ENCODE peak calls at places on chromosome 18, in nine cellular contexts. N is AG04450, X is keratinocyte, P is NCI-H510A treated with DMSO at 0.1 percent for 48 hours, I is CMK, J is T-helper 9 cell, G is NCI-H1105, W is caudate nucleus, T is T1000. U is an unnamed sample.

GRCh38 chr18:48375150-48375790 is 33.9 kb downstream of the ZBTB7C start:
- DNase-seq in N (no peak), X (no peak), P (no peak), I (no peak), J (no peak), G (no peak), W (no peak), T (no peak), U (no peak)

GRCh38 chr18:70181015-70181414 is 24.5 kb downstream of the RTTN start:
- DNase-seq in N (peak), X (no peak), P (no peak), I (no peak), J (no peak), G (no peak), W (no peak), T (no peak), U (no peak)

GRCh38 chr18:43271593-43272432 is 5.5 kb downstream of the SYT4 start:
- DNase-seq in N (peak), X (no peak), P (peak), I (no peak), J (no peak), G (peak), W (no peak), T (peak), U (no peak)

GRCh38 chr18:8381801-8382459 is 227.3 kb upstream of the RAB12 start:
- DNase-seq in N (no peak), X (no peak), P (no peak), I (no peak), J (no peak), G (no peak), W (no peak), T (no peak), U (no peak)

GRCh38 chr18:8609711-8610441 is 639 bp downstream of the RAB12 start:
- DNase-seq in N (no peak), X (no peak), P (peak), I (no peak), J (no peak), G (no peak), W (peak), T (no peak), U (no peak)

GRCh38 chr18:55245200-55245599 is 285.9 kb upstream of the CCDC68 start:
- DNase-seq in N (no peak), X (no peak), P (no peak), I (no peak), J (no peak), G (no peak), W (no peak), T (no peak), U (no peak)

GRCh38 chr18:8462651-8463185 is 146.5 kb upstream of the RAB12 start:
- DNase-seq in N (no peak), X (no peak), P (no peak), I (no peak), J (no peak), G (no peak), W (no peak), T (no peak), U (no peak)

GRCh38 chr18:76351961-76352581 is 143.0 kb downstream of the ZNF516 start:
- DNase-seq in N (peak), X (no peak), P (peak), I (no peak), J (no peak), G (no peak), W (peak), T (peak), U (peak)

GRCh38 chr18:44937985-44938384 is 257.3 kb downstream of the SETBP1 start:
- DNase-seq in N (no peak), X (no peak), P (no peak), I (no peak), J (no peak), G (peak), W (no peak), T (no peak), U (no peak)

GRCh38 chr18:46408334-46408987 is 248.6 kb downstream of the LOXHD1 start:
- DNase-seq in N (no peak), X (no peak), P (no peak), I (no peak), J (no peak), G (no peak), W (no peak), T (no peak), U (no peak)